ENCODE peak calls at places on chromosomes 6 and 20, in ten cellular contexts. C is neural progenitor cell, V is EL, Z is NCI-H510A, B is head of caudate nucleus, E is neural crest cell, Q is SW 1271, D is NCI-H2029 treated with DMSO at 0.1 percent for 48 hours, K is NCI-H524, J is A549. X is an unnamed sample.
A peak's percentile ranks its signal among the peaks of the same experiment; 100 is the strongest.

GRCh38 chr6:30592287-30592686 is 21.0 kb downstream of the ABCF1 start:
- DNase-seq in B (no peak), C (no peak), K (no peak), J (no peak), D (no peak), Z (no peak), V (no peak), Q (no peak), E (no peak), X (no peak)

GRCh38 chr6:34519971-34520644 is 36.0 kb downstream of the SPDEF start:
- DNase-seq in D (no peak), J (no peak), B (no peak), C (no peak), Z (no peak), V (no peak), E (no peak), K (no peak), Q (no peak), X (no peak)

GRCh38 chr6:3403244-3404154 is 53.4 kb downstream of the SLC22A23 start:
- DNase-seq in B (no peak), Q (no peak), E (no peak), J (peak; percentile 29), Z (no peak), K (no peak), V (no peak), D (peak; percentile 60), C (no peak), X (peak; percentile 31)

GRCh38 chr6:160534050-160534696 is 129.9 kb downstream of the LPA start:
- DNase-seq in D (no peak), E (peak; percentile 77), B (peak; percentile 65), V (peak; percentile 46), K (peak; percentile 72), J (peak; percentile 38), C (peak; percentile 70), Q (peak; percentile 22), Z (no peak), X (peak; percentile 64)

GRCh38 chr20:29497261-29497671 is 1760.2 kb upstream of the DEFB115 start:
- DNase-seq in D (no peak), Q (peak; percentile 89), E (no peak), B (no peak), Z (peak; percentile 73), C (no peak), K (peak; percentile 64), V (no peak), J (no peak), X (no peak)

GRCh38 chr6:19035454-19035853 is 648.3 kb downstream of the RNF144B start:
- DNase-seq in E (no peak), J (no peak), V (no peak), K (no peak), D (no peak), Q (no peak), B (peak; percentile 31), Z (no peak), C (no peak), X (no peak)

GRCh38 chr6:1336246-1336843 is 24.4 kb downstream of the FOXQ1 start:
- DNase-seq in D (no peak), K (peak; percentile 22), E (no peak), V (no peak), Q (peak; percentile 16), C (peak; percentile 46), J (no peak), B (peak; percentile 25), Z (no peak), X (peak; percentile 73)

GRCh38 chr6:39425346-39426056 is 103.0 kb upstream of the KCNK16 start:
- DNase-seq in Q (peak; percentile 66), K (no peak), E (no peak), Z (no peak), J (no peak), V (no peak), C (no peak), B (no peak), D (no peak), X (peak; percentile 20)

GRCh38 chr20:61939691-61940360 is 125.9 kb downstream of the TAF4 start:
- DNase-seq in V (no peak), B (no peak), K (no peak), J (no peak), E (no peak), C (no peak), Z (no peak), D (no peak), Q (no peak), X (no peak)

X was measured in Calu3.